ENCODE peak calls at places on chromosomes 5 and 9, in ten cellular contexts. J, E, L, F, W, G, D, A, X and H are unnamed samples.

GRCh38 chr9:131719262-131719908 is 20.5 kb downstream of the RAPGEF1 start:
- DNase-seq in D (no peak), J (no peak), F (no peak), G (no peak), E (peak; percentile 36), A (no peak), L (no peak), X (no peak), W (no peak), H (no peak)

GRCh38 chr5:171438753-171439152 is 19.3 kb downstream of the FGF18 start:
- DNase-seq in X (no peak), F (no peak), L (no peak), W (no peak), E (no peak), G (no peak), J (no peak), D (no peak), A (no peak), H (no peak)

GRCh38 chr5:5418764-5419163 is 3.7 kb upstream of the ICE1 start:
- DNase-seq in A (no peak), D (no peak), E (no peak), L (no peak), G (no peak), F (no peak), X (no peak), J (no peak), W (no peak), H (no peak)

GRCh38 chr5:149490599-149491187 is 60.5 kb downstream of the CSNK1A1 start:
- DNase-seq in J (no peak), G (no peak), X (no peak), A (no peak), E (no peak), W (no peak), L (no peak), F (no peak), D (no peak), H (no peak)

GRCh38 chr5:149162401-149163084 is 21.2 kb downstream of the ABLIM3 start:
- DNase-seq in L (no peak), W (peak; percentile 71), F (no peak), X (no peak), E (no peak), A (no peak), J (no peak), G (peak; percentile 71), D (no peak), H (no peak)

GRCh38 chr9:98796364-98797101 is at the start of gene ANKS6:
- DNase-seq in D (peak; percentile 93), G (peak; percentile 70), E (peak; percentile 71), X (peak; percentile 79), J (peak; percentile 89), A (peak; percentile 61), W (peak; percentile 50), L (peak; percentile 86), F (peak; percentile 63), H (peak; percentile 75)

GRCh38 chr9:70400107-70400892 is 14.2 kb downstream of the KLF9 start:
- DNase-seq in F (no peak), L (no peak), A (no peak), J (no peak), X (peak; percentile 10), W (no peak), G (no peak), E (no peak), D (no peak), H (no peak)

GRCh38 chr9:18623201-18623600 is 149.2 kb downstream of the ADAMTSL1 start:
- DNase-seq in W (no peak), E (no peak), A (no peak), L (no peak), D (no peak), X (no peak), G (no peak), F (no peak), J (no peak), H (no peak)

GRCh38 chr5:14082973-14083372 is 60.2 kb upstream of the TRIO start:
- DNase-seq in J (no peak), E (no peak), X (no peak), W (no peak), G (no peak), A (no peak), L (no peak), D (no peak), F (no peak), H (no peak)

GRCh38 chr5:1517838-1518237 is 5.9 kb downstream of the LPCAT1 start:
- DNase-seq in G (no peak), A (no peak), F (no peak), X (peak; percentile 41), D (no peak), E (no peak), L (no peak), W (no peak), J (no peak), H (no peak)

GRCh38 chr9:134231330-134231745 is 67.0 kb upstream of the RNU6ATAC start:
- DNase-seq in D (no peak), X (no peak), G (no peak), J (no peak), F (no peak), E (no peak), W (no peak), L (no peak), A (no peak), H (no peak)

GRCh38 chr5:620152-620551 is 8.0 kb downstream of the CEP72 start:
- DNase-seq in D (no peak), X (no peak), A (no peak), G (no peak), J (no peak), E (no peak), W (no peak), F (no peak), L (no peak), H (no peak)